ENCODE peak calls at places on chromosomes 6 and 20, in four cellular contexts. D, Z, E and S are unnamed samples.

GRCh38 chr6:40640591-40641293 is 53.6 kb upstream of the LRFN2 start:
- DNase-seq in D (no peak), Z (no peak), E (no peak), S (no peak)

GRCh38 chr6:119179842-119180241 is 101.4 kb upstream of the FAM184A start:
- DNase-seq in D (no peak), Z (no peak), E (no peak), S (no peak)

GRCh38 chr6:54846243-54846856 is at the start of gene FAM83B:
- DNase-seq in D (peak), Z (peak), E (peak), S (peak)

GRCh38 chr6:56387621-56388413 is 140.4 kb upstream of the COL21A1 start:
- DNase-seq in D (no peak), Z (no peak), E (no peak), S (peak)

GRCh38 chr20:21396921-21397340 is 395 bp downstream of the NKX2-4 start:
- DNase-seq in D (no peak), Z (no peak), E (peak), S (peak)

GRCh38 chr20:17794400-17794799 is 94.6 kb downstream of the BANF2 start:
- DNase-seq in D (no peak), Z (no peak), E (no peak), S (no peak)

GRCh38 chr6:87139236-87139635 is 16.1 kb upstream of the ZNF292 start:
- DNase-seq in D (no peak), Z (peak), E (no peak), S (peak)

GRCh38 chr6:168662301-168662936 is 221.4 kb downstream of the SMOC2 start:
- DNase-seq in D (no peak), Z (no peak), E (no peak), S (no peak)

GRCh38 chr6:52410979-52411378 is 9.2 kb upstream of the EFHC1 start:
- DNase-seq in D (no peak), Z (peak), E (no peak), S (peak)

GRCh38 chr6:161439093-161439492 is 165.2 kb upstream of the AGPAT4 start:
- DNase-seq in D (no peak), Z (peak), E (no peak), S (peak)

GRCh38 chr20:29301624-29302259 is 1955.7 kb upstream of the DEFB115 start:
- DNase-seq in D (no peak), Z (no peak), E (no peak), S (no peak)

GRCh38 chr6:25053875-25054371 is 118.2 kb upstream of the RIPOR2 start:
- DNase-seq in D (no peak), Z (peak), E (no peak), S (peak)

GRCh38 chr6:22737331-22737730 is 168.0 kb downstream of the HDGFL1 start:
- DNase-seq in D (peak), Z (peak), E (peak), S (peak)

GRCh38 chr20:17610566-17611289 is 40.9 kb downstream of the DSTN start:
- DNase-seq in D (no peak), Z (no peak), E (peak), S (no peak)

GRCh38 chr6:35206346-35206745 is 7.4 kb upstream of the SCUBE3 start:
- DNase-seq in D (no peak), Z (no peak), E (no peak), S (no peak)

GRCh38 chr20:2124632-2125131 is 23.1 kb downstream of the STK35 start:
- DNase-seq in D (no peak), Z (no peak), E (no peak), S (no peak)

GRCh38 chr20:24738058-24738775 is 210.9 kb upstream of the CST7 start:
- DNase-seq in D (no peak), Z (no peak), E (no peak), S (no peak)

GRCh38 chr20:18623156-18623555 is 35.3 kb downstream of the DTD1 start:
- DNase-seq in D (no peak), Z (no peak), E (no peak), S (no peak)

GRCh38 chr6:10640402-10640801 is 54.0 kb downstream of the C6orf52 start:
- DNase-seq in D (no peak), Z (no peak), E (no peak), S (no peak)

GRCh38 chr6:16184554-16184953 is 53.8 kb upstream of the GMPR start:
- DNase-seq in D (no peak), Z (no peak), E (no peak), S (no peak)

GRCh38 chr6:7998103-7998725 is 66.0 kb downstream of the BLOC1S5 start:
- DNase-seq in D (no peak), Z (peak), E (no peak), S (peak)

GRCh38 chr20:24584538-24585356 is 115.3 kb downstream of the SYNDIG1 start:
- DNase-seq in D (no peak), Z (no peak), E (no peak), S (no peak)

GRCh38 chr6:36840471-36841461 is 1.5 kb upstream of the CPNE5 start:
- DNase-seq in D (no peak), Z (no peak), E (peak), S (no peak)

GRCh38 chr20:32606790-32607189 is 21.7 kb upstream of the NOL4L start:
- DNase-seq in D (no peak), Z (no peak), E (no peak), S (no peak)

GRCh38 chr6:36495086-36495485 is 52.2 kb downstream of the STK38 start:
- DNase-seq in D (no peak), Z (no peak), E (no peak), S (no peak)

GRCh38 chr6:90068264-90068663 is 174.0 kb downstream of the GJA10 start:
- DNase-seq in D (no peak), Z (peak), E (no peak), S (no peak)

GRCh38 chr20:2133318-2134183 is 31.9 kb downstream of the STK35 start:
- DNase-seq in D (no peak), Z (peak), E (no peak), S (peak)

DNA sequence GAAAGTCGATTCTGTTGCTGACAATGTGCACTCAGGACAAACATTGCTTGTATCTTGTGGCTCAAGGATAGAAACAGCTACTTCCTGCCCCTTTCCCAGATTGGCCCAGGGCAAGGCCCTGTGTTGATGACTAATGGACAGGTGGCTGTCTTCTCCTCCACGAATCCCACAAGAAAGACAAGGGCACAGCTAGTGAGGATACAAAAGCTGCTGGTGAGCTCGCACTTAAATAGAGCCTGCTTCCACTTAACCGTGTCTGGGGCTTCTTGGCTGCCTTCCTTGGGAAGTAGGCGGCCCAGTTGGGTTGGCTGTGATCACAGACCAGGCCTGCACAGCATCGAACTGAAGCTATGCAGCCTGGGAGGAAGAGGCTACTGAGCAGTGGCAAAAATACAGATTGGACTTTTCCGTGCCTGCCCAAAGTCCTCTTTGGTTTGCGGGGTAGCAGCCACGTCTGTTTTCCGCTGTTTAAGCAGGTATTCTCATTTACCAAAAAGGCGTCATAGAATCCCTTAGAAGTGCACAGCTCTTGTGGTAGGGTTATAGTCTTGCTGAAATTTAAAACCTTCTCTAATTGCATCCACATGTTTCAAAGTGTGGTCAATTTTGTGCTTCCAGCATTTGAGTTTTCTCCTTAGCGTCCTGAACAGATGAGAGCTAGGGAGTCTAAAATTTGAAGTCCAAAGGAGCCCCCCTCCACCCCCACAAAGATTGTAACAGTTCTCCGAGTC is 23.1 kb upstream of the NAA20 start:
- DNase-seq in D (no peak), Z (peak), E (no peak), S (peak)
- H3K4me2 ChIP-seq in D (no peak), Z (no peak), E (no peak), S (peak)

GRCh38 chr6:45658396-45658795 is 280.7 kb upstream of the SUPT3H start:
- DNase-seq in D (no peak), Z (no peak), E (no peak), S (no peak)
- H3K18ac ChIP-seq in D (no peak), Z (no peak), E (no peak), S (no peak)

DNA sequence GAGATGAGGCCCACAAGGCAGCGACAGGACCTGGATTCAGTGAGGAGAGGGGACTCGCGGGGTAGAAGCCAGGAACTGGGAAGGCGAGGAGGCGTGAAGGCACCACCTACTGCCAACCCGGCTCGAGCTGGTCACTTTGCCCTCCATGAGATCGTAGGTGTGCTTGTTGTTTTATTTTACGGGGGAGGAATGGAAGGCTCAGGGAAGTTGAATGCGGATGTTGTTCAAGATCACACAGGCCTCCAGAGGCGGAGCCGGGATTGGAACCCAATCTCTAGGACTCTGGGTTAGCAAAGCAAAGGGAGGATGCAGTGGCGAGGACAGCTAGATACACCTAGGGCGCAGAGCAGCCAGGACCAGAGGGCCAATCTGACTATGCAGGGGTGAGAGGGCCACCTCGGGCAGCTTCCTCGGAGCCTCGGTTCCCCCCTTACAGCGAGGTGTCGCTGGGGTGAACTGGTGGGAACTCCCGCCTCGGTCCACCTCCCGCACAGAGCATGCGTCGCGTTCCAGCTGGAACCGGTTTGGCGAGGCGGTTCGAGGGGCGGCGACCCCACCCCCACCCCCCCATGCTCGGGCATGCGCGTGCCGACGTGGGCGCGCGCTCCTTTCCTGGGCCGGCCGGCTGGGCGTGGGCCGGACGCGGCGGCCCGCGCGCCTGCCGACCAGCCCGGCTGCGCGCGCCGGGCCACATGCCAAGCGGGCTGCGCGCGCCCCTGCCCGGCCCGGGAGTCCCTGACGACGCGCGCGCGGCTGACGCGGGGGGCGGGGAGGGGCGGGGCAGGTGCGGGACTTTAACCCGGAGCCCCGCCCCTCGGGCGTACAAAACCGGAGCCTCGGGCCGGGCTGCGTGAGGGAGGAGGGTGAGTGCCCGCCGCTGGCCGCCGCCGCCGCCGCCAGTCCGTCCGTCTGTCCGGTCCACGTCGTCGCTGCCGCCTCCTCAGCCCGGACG is 80.4 kb upstream of the MYL9 start:
- DNase-seq in D (peak), Z (peak), E (peak), S (peak)
- H2BK12ac ChIP-seq in D (peak), Z (no peak), E (no peak), S (peak)

DNA sequence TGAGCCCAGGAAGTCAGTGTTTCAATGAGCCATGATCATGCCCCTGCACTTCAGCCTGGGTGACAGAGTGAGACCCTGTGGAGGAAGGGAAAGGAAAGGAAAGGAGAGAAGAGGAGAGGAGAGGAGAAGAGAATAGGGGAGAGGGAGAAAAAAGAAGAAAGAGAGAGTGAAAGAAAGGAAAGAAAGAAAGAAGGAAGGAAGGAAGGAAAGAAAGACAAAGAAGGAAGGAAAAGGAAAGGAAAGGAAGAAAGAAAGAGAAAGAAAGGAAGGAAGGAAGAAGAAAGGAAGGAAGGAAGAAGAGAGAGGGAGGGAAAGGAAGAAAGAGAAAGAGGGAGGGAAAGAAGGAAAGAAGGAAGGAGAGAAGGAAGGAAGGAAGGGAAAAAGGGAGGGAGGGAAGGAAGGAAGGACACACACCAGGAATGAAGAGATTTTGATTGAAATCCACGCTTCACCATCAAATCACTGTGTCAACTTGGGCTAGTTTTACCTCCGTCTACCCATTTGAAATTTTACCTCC is 14.3 kb downstream of the WFDC8 start:
- DNase-seq in D (no peak), Z (no peak), E (no peak), S (no peak)
- H3K4me2 ChIP-seq in D (no peak), Z (no peak), E (no peak), S (no peak)